ENCODE peak calls at places on chromosomes 1 and 21, in four cellular contexts. One of them, this sample, is unnamed. For H3K4me1, the result is how much of the 10 kb centered on the place peaks cover.

GRCh38 chr1:62395291-62395690 is 41.6 kb upstream of the USP1 start:
- DNase-seq in adrenal gland: no peak
- DNase-seq in left lung: no peak
- DNase-seq in thoracic aorta: no peak
- DNase-seq in this sample: no peak

GRCh38 chr1:195082183-195082582 is 1526.1 kb downstream of the KCNT2 start:
- DNase-seq in adrenal gland: no peak
- DNase-seq in left lung: no peak
- DNase-seq in thoracic aorta: no peak
- DNase-seq in this sample: no peak

GRCh38 chr1:159594581-159594980 is 7.0 kb downstream of the APCS start:
- DNase-seq in adrenal gland: no peak
- DNase-seq in left lung: no peak
- DNase-seq in thoracic aorta: no peak
- DNase-seq in this sample: no peak

GRCh38 chr21:19781881-19782652 is 1216.1 kb upstream of the NCAM2 start:
- DNase-seq in adrenal gland: no peak
- DNase-seq in left lung: no peak
- DNase-seq in thoracic aorta: no peak
- DNase-seq in this sample: no peak

GRCh38 chr1:67338642-67339041 is 31.0 kb downstream of the IL12RB2 start:
- DNase-seq in adrenal gland: no peak
- DNase-seq in left lung: no peak
- DNase-seq in thoracic aorta: no peak
- DNase-seq in this sample: no peak

GRCh38 chr21:40671721-40672120 is 175.2 kb downstream of the DSCAM start:
- DNase-seq in adrenal gland: no peak
- DNase-seq in left lung: no peak
- DNase-seq in thoracic aorta: no peak
- DNase-seq in this sample: no peak

GRCh38 chr1:21368514-21369289 is 71.2 kb upstream of the NBPF3 start:
- DNase-seq in adrenal gland: peak
- DNase-seq in left lung: peak
- DNase-seq in thoracic aorta: peak
- DNase-seq in this sample: peak

GRCh38 chr1:212595787-212596714 is 12.5 kb upstream of the ATF3 start:
- DNase-seq in adrenal gland: peak
- DNase-seq in left lung: no peak
- DNase-seq in thoracic aorta: no peak
- DNase-seq in this sample: peak

GRCh38 chr21:16285646-16286223 is 556.0 kb downstream of the USP25 start:
- DNase-seq in adrenal gland: no peak
- DNase-seq in left lung: no peak
- DNase-seq in thoracic aorta: no peak
- DNase-seq in this sample: no peak

GRCh38 chr21:32083175-32083574 is 195.7 kb downstream of the MIS18A start:
- DNase-seq in adrenal gland: no peak
- DNase-seq in left lung: no peak
- DNase-seq in thoracic aorta: no peak
- DNase-seq in this sample: no peak

GRCh38 chr1:221272940-221273339 is 393.7 kb downstream of the HLX start:
- DNase-seq in adrenal gland: no peak
- DNase-seq in left lung: no peak
- DNase-seq in thoracic aorta: no peak
- DNase-seq in this sample: no peak

GRCh38 chr1:218459878-218460277 is 114.7 kb downstream of the TGFB2 start:
- DNase-seq in adrenal gland: peak
- DNase-seq in left lung: no peak
- DNase-seq in thoracic aorta: no peak
- DNase-seq in this sample: peak

GRCh38 chr1:67537647-67538018 is 107.4 kb upstream of the SERBP1 start:
- DNase-seq in adrenal gland: no peak
- DNase-seq in left lung: no peak
- DNase-seq in thoracic aorta: no peak
- DNase-seq in this sample: no peak

DNA sequence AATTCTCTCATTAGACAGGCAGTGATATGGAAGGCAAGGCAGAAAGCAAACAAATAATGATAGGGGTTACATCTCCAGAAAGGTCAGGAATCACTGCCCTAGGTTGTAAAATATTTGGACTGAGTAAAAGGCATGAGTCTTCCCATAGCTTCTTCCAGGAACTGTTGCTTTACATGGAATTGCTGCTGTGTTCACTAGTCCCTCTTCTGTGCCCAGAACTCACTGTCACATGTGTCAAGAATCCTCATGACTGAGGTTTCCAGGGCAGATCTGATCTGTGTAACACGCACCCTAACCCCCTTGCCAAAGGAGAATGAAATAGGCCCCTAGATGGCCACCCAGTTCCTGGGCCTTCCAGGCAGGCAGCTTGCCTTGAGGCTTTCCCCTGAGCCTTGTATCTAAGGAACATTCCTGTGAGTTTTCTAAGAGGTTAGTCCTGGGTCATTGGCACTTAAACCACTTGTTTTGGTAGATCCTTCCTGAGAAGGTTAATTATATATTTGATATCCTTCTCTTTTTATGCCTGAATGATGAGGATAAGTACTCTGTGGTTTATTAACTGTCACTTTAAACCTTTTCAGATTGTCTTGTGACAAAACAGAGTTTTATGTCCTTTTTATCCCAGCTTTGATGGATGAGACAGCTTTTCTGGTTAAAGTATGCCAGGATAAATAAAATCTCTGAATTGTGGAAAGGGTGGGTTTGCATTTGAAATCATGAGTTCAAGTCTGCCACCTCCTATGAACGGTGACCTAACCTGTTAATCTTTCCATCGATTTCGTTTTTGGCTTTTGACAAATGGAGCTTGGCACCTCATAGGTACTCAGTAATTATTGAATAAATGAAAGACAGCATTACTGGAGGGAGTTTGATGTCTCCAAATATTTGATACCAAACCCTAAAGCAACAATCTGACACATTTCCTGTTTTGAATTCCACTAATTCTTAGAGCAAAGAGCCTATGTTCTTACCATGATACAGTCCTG is 163.3 kb downstream of the DHRS3 start:
- DNase-seq in adrenal gland: no peak
- DNase-seq in left lung: no peak
- DNase-seq in thoracic aorta: no peak
- DNase-seq in this sample: no peak
- H3K4me1 ChIP-seq in adrenal gland: under half
- H3K4me1 ChIP-seq in left lung: half or more
- H3K4me1 ChIP-seq in thoracic aorta: half or more
- H3K4me1 ChIP-seq in this sample: under half

GRCh38 chr1:246338098-246338497 is 169.0 kb downstream of the SMYD3 start:
- DNase-seq in adrenal gland: no peak
- DNase-seq in left lung: no peak
- DNase-seq in thoracic aorta: no peak
- DNase-seq in this sample: no peak

GRCh38 chr1:246343937-246344336 is 163.1 kb downstream of the SMYD3 start:
- DNase-seq in adrenal gland: no peak
- DNase-seq in left lung: no peak
- DNase-seq in thoracic aorta: no peak
- DNase-seq in this sample: no peak

GRCh38 chr1:246338546-246338945 is 168.5 kb downstream of the SMYD3 start:
- DNase-seq in adrenal gland: no peak
- DNase-seq in left lung: no peak
- DNase-seq in thoracic aorta: no peak
- DNase-seq in this sample: no peak

GRCh38 chr1:246343251-246343650 is 163.8 kb downstream of the SMYD3 start:
- DNase-seq in adrenal gland: no peak
- DNase-seq in left lung: no peak
- DNase-seq in thoracic aorta: no peak
- DNase-seq in this sample: no peak
- TF ChIP-seq CTCF in adrenal gland: no peak
- TF ChIP-seq CTCF in left lung: no peak
- TF ChIP-seq CTCF in thoracic aorta: no peak
- TF ChIP-seq CTCF in this sample: no peak

GRCh38 chr1:8370928-8371327 is 53.0 kb downstream of the SLC45A1 start:
- DNase-seq in adrenal gland: peak
- DNase-seq in left lung: no peak
- DNase-seq in thoracic aorta: no peak
- DNase-seq in this sample: no peak
- H3K4me1 ChIP-seq in adrenal gland: half or more
- H3K4me1 ChIP-seq in left lung: half or more
- H3K4me1 ChIP-seq in thoracic aorta: under half
- H3K4me1 ChIP-seq in this sample: under half

GRCh38 chr1:58785424-58786058 is 1.7 kb upstream of the JUN start:
- DNase-seq in adrenal gland: peak
- DNase-seq in left lung: peak
- DNase-seq in thoracic aorta: peak
- DNase-seq in this sample: peak
- TF ChIP-seq CTCF in adrenal gland: no peak
- TF ChIP-seq CTCF in left lung: no peak
- TF ChIP-seq CTCF in thoracic aorta: no peak
- TF ChIP-seq CTCF in this sample: peak

GRCh38 chr1:150012611-150013010 is 2.1 kb upstream of the OTUD7B start:
- DNase-seq in adrenal gland: no peak
- DNase-seq in left lung: no peak
- DNase-seq in thoracic aorta: no peak
- DNase-seq in this sample: no peak

GRCh38 chr1:150008699-150009098 is 1.8 kb downstream of the OTUD7B start:
- DNase-seq in adrenal gland: no peak
- DNase-seq in left lung: no peak
- DNase-seq in thoracic aorta: no peak
- DNase-seq in this sample: no peak

GRCh38 chr1:150010388-150011115 is at the start of gene OTUD7B:
- DNase-seq in adrenal gland: peak
- DNase-seq in left lung: peak
- DNase-seq in thoracic aorta: peak
- DNase-seq in this sample: peak

GRCh38 chr1:150006881-150007401 is 3.6 kb downstream of the OTUD7B start:
- DNase-seq in adrenal gland: no peak
- DNase-seq in left lung: no peak
- DNase-seq in thoracic aorta: no peak
- DNase-seq in this sample: no peak

DNA sequence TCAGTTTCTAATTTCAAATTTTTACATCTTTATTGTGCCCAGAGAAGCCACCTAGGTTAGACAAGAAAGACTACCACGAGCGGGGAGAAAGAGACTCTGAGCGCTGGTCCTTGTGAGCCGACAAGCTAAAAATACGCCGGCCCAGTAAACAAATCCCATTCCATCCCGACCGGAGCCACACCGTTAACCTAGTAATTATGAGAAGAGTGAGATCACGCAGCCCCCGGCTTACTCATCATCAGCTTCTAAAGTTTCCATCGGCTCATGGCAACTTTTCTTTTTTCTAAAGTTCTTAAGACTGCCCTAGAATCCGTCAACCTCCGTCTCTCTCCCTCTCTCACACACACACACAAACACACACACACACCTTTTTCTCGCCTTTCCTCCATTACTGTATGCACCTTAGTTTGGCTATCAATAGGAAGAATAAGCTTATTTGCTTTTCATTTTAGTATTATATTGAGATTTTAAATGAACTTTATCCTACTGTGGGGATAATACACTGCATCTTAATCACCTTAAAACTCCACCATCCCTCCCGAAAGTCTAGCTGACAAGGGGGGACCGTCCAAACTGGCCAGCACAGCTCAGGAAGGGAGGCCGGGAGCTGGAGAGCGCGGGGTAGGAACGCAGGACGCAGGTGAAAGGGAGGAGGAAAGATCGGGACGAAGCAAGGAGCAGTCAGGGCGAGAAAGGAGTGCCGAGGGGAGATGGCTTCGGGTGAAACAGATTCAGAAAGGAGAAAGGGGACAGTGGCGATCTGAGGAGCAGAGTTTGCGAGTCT is 730 bp downstream of the OTUD7B start:
- DNase-seq in adrenal gland: peak
- DNase-seq in left lung: no peak
- DNase-seq in thoracic aorta: peak
- DNase-seq in this sample: peak
- H3K4me1 ChIP-seq in adrenal gland: under half
- H3K4me1 ChIP-seq in left lung: under half
- H3K4me1 ChIP-seq in thoracic aorta: under half
- H3K4me1 ChIP-seq in this sample: under half

DNA sequence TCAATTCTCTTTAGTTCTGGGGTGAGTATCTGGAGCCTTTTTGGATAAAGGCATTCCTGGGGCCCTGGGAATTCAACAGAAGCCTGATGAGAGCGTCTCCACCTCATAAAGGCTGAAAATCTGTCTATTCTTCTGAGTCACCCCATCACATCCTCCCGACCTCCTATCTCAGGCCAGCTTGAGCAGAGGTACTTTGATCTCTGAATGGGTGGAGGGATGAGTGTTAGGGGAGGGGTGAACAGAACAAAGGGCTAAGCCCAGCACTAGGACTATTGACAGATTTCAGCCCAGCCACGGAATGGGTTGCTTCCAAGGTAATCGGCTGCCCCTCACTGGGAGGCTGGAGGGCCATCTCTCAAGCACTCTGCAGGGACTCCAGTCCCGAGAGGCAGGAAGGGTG is 2.5 kb upstream of the MYBPH start:
- DNase-seq in adrenal gland: no peak
- DNase-seq in left lung: no peak
- DNase-seq in thoracic aorta: no peak
- DNase-seq in this sample: peak
- TF ChIP-seq CTCF in adrenal gland: no peak
- TF ChIP-seq CTCF in left lung: no peak
- TF ChIP-seq CTCF in thoracic aorta: no peak
- TF ChIP-seq CTCF in this sample: no peak